ENCODE peak calls at places on chromosomes 1 and 21, in four cellular contexts. G is T-helper 17 cell; S is PC-3; R is activated CD4-positive, CD25-positive, alpha-beta regulatory T cell treated with anti-CD3 and anti-CD28 coated beads, Interleukin-2, amount 50 U/mL, for 16 hours. A is an unnamed sample.

GRCh38 chr1:172321429-172321828 is 99.1 kb upstream of the C1orf105 start:
- DNase-seq in G (no peak), R (no peak), S (peak; percentile 31), A (no peak)

GRCh38 chr1:9292361-9293240 is at the start of gene SPSB1:
- DNase-seq in G (peak; percentile 56), R (no peak), S (peak; percentile 78), A (peak; percentile 76)

GRCh38 chr1:56901720-56902119 is 47.1 kb downstream of the C8A start:
- DNase-seq in R (no peak), S (no peak), G (no peak), A (no peak)

GRCh38 chr21:27108228-27108627 is 141.3 kb upstream of the ADAMTS5 start:
- DNase-seq in S (peak; percentile 17), G (no peak), R (no peak), A (no peak)

GRCh38 chr1:155713054-155713453 is 24.2 kb downstream of the DAP3 start:
- DNase-seq in S (no peak), R (no peak), G (no peak), A (no peak)

GRCh38 chr1:206555473-206555935 is 48.2 kb downstream of the RASSF5 start:
- DNase-seq in S (no peak), G (no peak), R (no peak), A (peak; percentile 68)

GRCh38 chr1:38129971-38130370 is 83.4 kb upstream of the POU3F1 start:
- DNase-seq in S (no peak), R (no peak), G (no peak), A (no peak)

GRCh38 chr1:168664069-168664834 is 64.8 kb downstream of the DPT start:
- DNase-seq in R (no peak), G (no peak), S (no peak), A (no peak)

GRCh38 chr1:50879137-50879536 is 80.9 kb downstream of the FAF1 start:
- DNase-seq in R (no peak), S (no peak), G (no peak), A (no peak)

GRCh38 chr1:156752843-156753486 is 1.5 kb upstream of the HDGF start:
- DNase-seq in R (no peak), S (no peak), G (no peak), A (no peak)

GRCh38 chr1:30786264-30786991 is 28.9 kb upstream of the LAPTM5 start:
- DNase-seq in S (no peak), R (no peak), G (no peak), A (peak; percentile 54)

GRCh38 chr1:14778882-14779594 is 180.6 kb downstream of the KAZN start:
- DNase-seq in R (no peak), S (peak; percentile 48), G (no peak), A (peak; percentile 33)

GRCh38 chr1:34865981-34866761 is 6.6 kb upstream of the SMIM12 start:
- DNase-seq in G (peak; percentile 89), S (peak; percentile 77), R (peak; percentile 85), A (peak; percentile 89)

GRCh38 chr1:3014041-3014440 is 7.2 kb upstream of the ACTRT2 start:
- DNase-seq in R (no peak), G (no peak), S (no peak), A (no peak)

GRCh38 chr1:13702425-13703127 is 2.6 kb downstream of the PRDM2 start:
- DNase-seq in R (peak; percentile 56), G (peak; percentile 53), S (no peak), A (no peak)

GRCh38 chr1:161499099-161500078 is 5.9 kb upstream of the FCGR2A start:
- DNase-seq in S (no peak), G (no peak), R (no peak), A (no peak)

GRCh38 chr1:199226163-199226562 is 587.3 kb downstream of the PTPRC start:
- DNase-seq in G (no peak), S (peak; percentile 75), R (no peak), A (no peak)

GRCh38 chr1:206698990-206699586 is 14.4 kb downstream of the MAPKAPK2 start:
- DNase-seq in R (no peak), G (no peak), S (no peak), A (no peak)

GRCh38 chr21:36922861-36923260 is 43.6 kb downstream of the HLCS start:
- DNase-seq in S (no peak), G (no peak), R (no peak), A (no peak)

GRCh38 chr1:150789396-150789795 is 18.7 kb downstream of the CTSK start:
- DNase-seq in S (peak; percentile 68), R (no peak), G (no peak), A (no peak)

A was measured in left cardiac atrium.